ENCODE peak calls at places on chromosomes 12 and 14, in seven cellular contexts. F is GM06990; Y is stimulated activated CD4-positive, alpha-beta T cell treated with anti-CD3 and anti-CD28 coated beads, Interleukin-1b, Interleukin-23, amount 100 ng/mL, for 1 hour; A is thoracic aorta; W is NCI-H1694 treated with DMSO at 0.1 percent for 48 hours; S is neural progenitor cell; D is central memory CD8-positive, alpha-beta T cell. X is an unnamed sample.
A peak's percentile ranks its signal among the peaks of the same experiment; 100 is the strongest.

GRCh38 chr12:88958961-88959360 is 378.7 kb upstream of the KITLG start:
- DNase-seq in F (no peak), Y (no peak), A (no peak), W (no peak), S (peak; percentile 17), D (no peak), X (no peak)

GRCh38 chr14:63276492-63277342 is 42.0 kb downstream of the GPHB5 start:
- DNase-seq in F (no peak), Y (no peak), A (no peak), W (peak; percentile 64), S (peak; percentile 70), D (no peak), X (peak; percentile 39)

GRCh38 chr12:79415296-79415695 is 275.5 kb downstream of the PAWR start:
- DNase-seq in F (no peak), Y (no peak), A (no peak), W (no peak), S (no peak), D (no peak), X (no peak)

GRCh38 chr12:3998968-3999792 is 126.0 kb upstream of the PARP11 start:
- DNase-seq in F (no peak), Y (no peak), A (no peak), W (no peak), S (no peak), D (no peak), X (no peak)

GRCh38 chr14:58815781-58816297 is 178.1 kb downstream of the DACT1 start:
- DNase-seq in F (no peak), Y (no peak), A (no peak), W (no peak), S (no peak), D (no peak), X (no peak)

GRCh38 chr12:8771072-8771471 is 51.3 kb upstream of the A2ML1 start:
- DNase-seq in F (no peak), Y (no peak), A (no peak), W (no peak), S (peak; percentile 24), D (no peak), X (no peak)

GRCh38 chr14:99565383-99565782 is 38.6 kb downstream of the CCDC85C start:
- DNase-seq in F (no peak), Y (no peak), A (no peak), W (no peak), S (no peak), D (no peak), X (no peak)

GRCh38 chr14:68733086-68733621 is 59.7 kb downstream of the ZFP36L1 start:
- DNase-seq in F (no peak), Y (no peak), A (no peak), W (no peak), S (no peak), D (no peak), X (peak; percentile 94)

GRCh38 chr12:18591473-18591872 is 146.3 kb downstream of the PLCZ1 start:
- DNase-seq in F (no peak), Y (no peak), A (no peak), W (no peak), S (no peak), D (no peak), X (no peak)

GRCh38 chr14:61561144-61561543 is 134.2 kb upstream of the HIF1A start:
- DNase-seq in F (no peak), Y (no peak), A (no peak), W (no peak), S (peak; percentile 11), D (no peak), X (no peak)

GRCh38 chr12:76020281-76020680 is 11.3 kb downstream of the PHLDA1 start:
- DNase-seq in F (no peak), Y (no peak), A (no peak), W (no peak), S (no peak), D (peak; percentile 39), X (peak; percentile 97)

GRCh38 chr12:96155781-96156180 is 38.4 kb upstream of the ELK3 start:
- DNase-seq in F (no peak), Y (no peak), A (no peak), W (no peak), S (no peak), D (no peak), X (no peak)

GRCh38 chr12:105930612-105931011 is 208.1 kb downstream of the NUAK1 start:
- DNase-seq in F (no peak), Y (no peak), A (no peak), W (no peak), S (no peak), D (no peak), X (no peak)

GRCh38 chr14:95287176-95287754 is 32.4 kb downstream of the CLMN start:
- DNase-seq in F (no peak), Y (no peak), A (no peak), W (peak; percentile 96), S (no peak), D (no peak), X (no peak)

GRCh38 chr14:105537580-105538474 is 11.4 kb downstream of the TMEM121 start:
- DNase-seq in F (no peak), Y (peak; percentile 56), A (no peak), W (peak; percentile 57), S (peak; percentile 40), D (peak; percentile 76), X (peak; percentile 40)

GRCh38 chr12:14635776-14636175 is 60.6 kb downstream of the GUCY2C start:
- DNase-seq in F (no peak), Y (no peak), A (no peak), W (no peak), S (no peak), D (no peak), X (no peak)

GRCh38 chr14:72559227-72559626 is 334.7 kb downstream of the DPF3 start:
- DNase-seq in F (no peak), Y (no peak), A (no peak), W (peak; percentile 29), S (peak; percentile 13), D (no peak), X (no peak)

GRCh38 chr14:66272221-66272620 is 213.9 kb upstream of the CCDC196 start:
- DNase-seq in F (no peak), Y (no peak), A (no peak), W (no peak), S (no peak), D (no peak), X (no peak)

GRCh38 chr14:57122129-57122528 is 146.6 kb downstream of the EXOC5 start:
- DNase-seq in F (no peak), Y (no peak), A (no peak), W (no peak), S (no peak), D (no peak), X (no peak)

GRCh38 chr14:74135386-74135785 is 50.6 kb downstream of the LIN52 start:
- DNase-seq in F (no peak), Y (no peak), A (no peak), W (no peak), S (no peak), D (no peak), X (no peak)

X was measured in NB4.